ENCODE peak calls at places on chromosomes 16 and 17, in five cellular contexts. K is memory B cell; W is activated naive CD8-positive, alpha-beta T cell treated with anti-CD3 and anti-CD28 coated beads for 36 hours; L is HuH-7; A is EH. S is an unnamed sample.

GRCh38 chr17:48234922-48235321 is 127.4 kb downstream of the SNX11 start:
- DNase-seq in K (no peak), W (no peak), L (no peak), A (no peak), S (no peak)

GRCh38 chr16:56013962-56014552 is 138.9 kb upstream of the CES5A start:
- DNase-seq in K (peak; percentile 10), W (peak; percentile 23), L (peak; percentile 6), A (peak; percentile 46), S (peak; percentile 42)

GRCh38 chr17:44733753-44734152 is 25.0 kb upstream of the ADAM11 start:
- DNase-seq in K (no peak), W (no peak), L (peak; percentile 56), A (peak; percentile 11), S (no peak)

GRCh38 chr16:75096730-75097129 is 19.9 kb downstream of the LDHD start:
- DNase-seq in K (no peak), W (no peak), L (peak; percentile 51), A (peak; percentile 28), S (no peak)

GRCh38 chr17:45332989-45333701 is 16.3 kb upstream of the MAP3K14 start:
- DNase-seq in K (no peak), W (no peak), L (no peak), A (peak; percentile 55), S (no peak)

GRCh38 chr16:80997964-80998620 is 8.6 kb downstream of the CMC2 start:
- DNase-seq in K (no peak), W (no peak), L (no peak), A (no peak), S (no peak)

GRCh38 chr16:47058295-47059086 is 85.0 kb upstream of the DNAJA2 start:
- DNase-seq in K (no peak), W (no peak), L (peak; percentile 45), A (peak; percentile 13), S (peak; percentile 24)

GRCh38 chr17:18321309-18321708 is 6.2 kb downstream of the SMCR8 start:
- DNase-seq in K (no peak), W (no peak), L (peak; percentile 23), A (no peak), S (no peak)

GRCh38 chr17:16516594-16517018 is 24.6 kb upstream of the LRRC75A start:
- DNase-seq in K (no peak), W (no peak), L (no peak), A (peak; percentile 79), S (peak; percentile 82)

GRCh38 chr17:19359856-19360255 is 2.7 kb downstream of the B9D1 start:
- DNase-seq in K (no peak), W (no peak), L (no peak), A (no peak), S (no peak)

GRCh38 chr16:15509051-15509592 is 74.7 kb downstream of the BMERB1 start:
- DNase-seq in K (no peak), W (no peak), L (no peak), A (peak; percentile 47), S (peak; percentile 67)

GRCh38 chr17:54736573-54736972 is 164.1 kb upstream of the TOM1L1 start:
- DNase-seq in K (no peak), W (no peak), L (no peak), A (no peak), S (peak; percentile 1)

S was measured in RPMI7951.